ENCODE peak calls at places on chromosomes 5 and 9, in six cellular contexts. One of them, this sample, is unnamed.

GRCh38 chr9:26975728-26976707 is 19.8 kb downstream of the IFT74 start:
- DNase-seq in adrenal gland: peak; percentile 25
- DNase-seq in stomach: peak; percentile 38
- DNase-seq in esophagus squamous epithelium: no peak
- DNase-seq in CD8-positive, alpha-beta memory T cell: no peak
- DNase-seq in breast epithelium: no peak
- DNase-seq in this sample: no peak

GRCh38 chr5:120615967-120616645 is 152.0 kb downstream of the PRR16 start:
- DNase-seq in esophagus squamous epithelium: no peak
- DNase-seq in breast epithelium: no peak
- DNase-seq in adrenal gland: no peak
- DNase-seq in stomach: no peak
- DNase-seq in CD8-positive, alpha-beta memory T cell: no peak
- DNase-seq in this sample: no peak

GRCh38 chr5:112995764-112996618 is 19.4 kb downstream of the DCP2 start:
- DNase-seq in stomach: peak; percentile 75
- DNase-seq in CD8-positive, alpha-beta memory T cell: peak; percentile 61
- DNase-seq in breast epithelium: peak; percentile 66
- DNase-seq in adrenal gland: peak; percentile 65
- DNase-seq in esophagus squamous epithelium: no peak
- DNase-seq in this sample: no peak

GRCh38 chr9:121322037-121322736 is 47.9 kb downstream of the STOM start:
- DNase-seq in breast epithelium: no peak
- DNase-seq in adrenal gland: no peak
- DNase-seq in stomach: no peak
- DNase-seq in esophagus squamous epithelium: no peak
- DNase-seq in CD8-positive, alpha-beta memory T cell: no peak
- DNase-seq in this sample: no peak

GRCh38 chr5:175470756-175471155 is 7.6 kb upstream of the SFXN1 start:
- DNase-seq in CD8-positive, alpha-beta memory T cell: no peak
- DNase-seq in esophagus squamous epithelium: no peak
- DNase-seq in breast epithelium: no peak
- DNase-seq in stomach: no peak
- DNase-seq in adrenal gland: no peak
- DNase-seq in this sample: no peak

GRCh38 chr5:143108498-143109128 is 294.9 kb downstream of the NR3C1 start:
- DNase-seq in breast epithelium: peak; percentile 56
- DNase-seq in CD8-positive, alpha-beta memory T cell: no peak
- DNase-seq in stomach: peak; percentile 83
- DNase-seq in esophagus squamous epithelium: no peak
- DNase-seq in adrenal gland: peak; percentile 22
- DNase-seq in this sample: peak; percentile 47

GRCh38 chr9:131017067-131017466 is 8.1 kb downstream of the LAMC3 start:
- DNase-seq in breast epithelium: no peak
- DNase-seq in esophagus squamous epithelium: no peak
- DNase-seq in stomach: no peak
- DNase-seq in adrenal gland: no peak
- DNase-seq in CD8-positive, alpha-beta memory T cell: no peak
- DNase-seq in this sample: peak; percentile 73

GRCh38 chr5:139752506-139753350 is 42.9 kb upstream of the PSD2 start:
- DNase-seq in stomach: no peak
- DNase-seq in CD8-positive, alpha-beta memory T cell: no peak
- DNase-seq in adrenal gland: no peak
- DNase-seq in breast epithelium: no peak
- DNase-seq in esophagus squamous epithelium: no peak
- DNase-seq in this sample: no peak

GRCh38 chr5:54412913-54413312 is 42.6 kb upstream of the HSPB3 start:
- DNase-seq in breast epithelium: no peak
- DNase-seq in stomach: no peak
- DNase-seq in adrenal gland: no peak
- DNase-seq in CD8-positive, alpha-beta memory T cell: no peak
- DNase-seq in esophagus squamous epithelium: no peak
- DNase-seq in this sample: no peak

GRCh38 chr9:123611228-123611627 is 255.2 kb downstream of the CRB2 start:
- DNase-seq in esophagus squamous epithelium: no peak
- DNase-seq in stomach: no peak
- DNase-seq in adrenal gland: no peak
- DNase-seq in CD8-positive, alpha-beta memory T cell: no peak
- DNase-seq in breast epithelium: no peak
- DNase-seq in this sample: no peak

GRCh38 chr5:57676228-57677098 is 193.9 kb upstream of the ACTBL2 start:
- DNase-seq in stomach: no peak
- DNase-seq in adrenal gland: no peak
- DNase-seq in breast epithelium: no peak
- DNase-seq in CD8-positive, alpha-beta memory T cell: no peak
- DNase-seq in esophagus squamous epithelium: no peak
- DNase-seq in this sample: no peak

GRCh38 chr5:167485395-167485794 is 806.0 kb upstream of the WWC1 start:
- DNase-seq in adrenal gland: no peak
- DNase-seq in CD8-positive, alpha-beta memory T cell: no peak
- DNase-seq in esophagus squamous epithelium: no peak
- DNase-seq in stomach: no peak
- DNase-seq in breast epithelium: no peak
- DNase-seq in this sample: no peak

GRCh38 chr5:43314724-43315123 is 1.5 kb upstream of the HMGCS1 start:
- DNase-seq in esophagus squamous epithelium: no peak
- DNase-seq in adrenal gland: no peak
- DNase-seq in CD8-positive, alpha-beta memory T cell: no peak
- DNase-seq in breast epithelium: no peak
- DNase-seq in stomach: no peak
- DNase-seq in this sample: no peak

GRCh38 chr5:159017787-159018186 is 81.9 kb downstream of the EBF1 start:
- DNase-seq in CD8-positive, alpha-beta memory T cell: no peak
- DNase-seq in adrenal gland: peak; percentile 71
- DNase-seq in esophagus squamous epithelium: no peak
- DNase-seq in breast epithelium: no peak
- DNase-seq in stomach: no peak
- DNase-seq in this sample: peak; percentile 72

GRCh38 chr5:143094087-143094511 is 309.4 kb downstream of the NR3C1 start:
- DNase-seq in breast epithelium: no peak
- DNase-seq in esophagus squamous epithelium: no peak
- DNase-seq in stomach: no peak
- DNase-seq in adrenal gland: no peak
- DNase-seq in CD8-positive, alpha-beta memory T cell: no peak
- DNase-seq in this sample: no peak

GRCh38 chr5:10724799-10725507 is 36.1 kb downstream of the DAP start:
- DNase-seq in esophagus squamous epithelium: no peak
- DNase-seq in CD8-positive, alpha-beta memory T cell: no peak
- DNase-seq in stomach: peak; percentile 63
- DNase-seq in breast epithelium: no peak
- DNase-seq in adrenal gland: peak; percentile 68
- DNase-seq in this sample: peak; percentile 65

GRCh38 chr9:111030492-111030891 is 7.8 kb downstream of the LPAR1 start:
- DNase-seq in adrenal gland: no peak
- DNase-seq in CD8-positive, alpha-beta memory T cell: no peak
- DNase-seq in stomach: no peak
- DNase-seq in esophagus squamous epithelium: no peak
- DNase-seq in breast epithelium: no peak
- DNase-seq in this sample: no peak

GRCh38 chr5:114185274-114185673 is 176.6 kb upstream of the KCNN2 start:
- DNase-seq in CD8-positive, alpha-beta memory T cell: no peak
- DNase-seq in breast epithelium: no peak
- DNase-seq in esophagus squamous epithelium: no peak
- DNase-seq in adrenal gland: no peak
- DNase-seq in stomach: no peak
- DNase-seq in this sample: no peak

GRCh38 chr5:147396070-147396469 is 113.8 kb downstream of the DPYSL3 start:
- DNase-seq in breast epithelium: no peak
- DNase-seq in stomach: no peak
- DNase-seq in esophagus squamous epithelium: no peak
- DNase-seq in adrenal gland: no peak
- DNase-seq in CD8-positive, alpha-beta memory T cell: no peak
- DNase-seq in this sample: peak; percentile 50

GRCh38 chr9:98009437-98009836 is 26.3 kb downstream of the ANP32B start:
- DNase-seq in CD8-positive, alpha-beta memory T cell: no peak
- DNase-seq in adrenal gland: no peak
- DNase-seq in stomach: no peak
- DNase-seq in breast epithelium: no peak
- DNase-seq in esophagus squamous epithelium: no peak
- DNase-seq in this sample: no peak

GRCh38 chr9:111676116-111676515 is 14.7 kb downstream of the GNG10 start:
- DNase-seq in esophagus squamous epithelium: no peak
- DNase-seq in adrenal gland: no peak
- DNase-seq in CD8-positive, alpha-beta memory T cell: no peak
- DNase-seq in stomach: no peak
- DNase-seq in breast epithelium: no peak
- DNase-seq in this sample: no peak

GRCh38 chr5:68431181-68431580 is 215.6 kb downstream of the PIK3R1 start:
- DNase-seq in esophagus squamous epithelium: no peak
- DNase-seq in stomach: no peak
- DNase-seq in breast epithelium: no peak
- DNase-seq in CD8-positive, alpha-beta memory T cell: no peak
- DNase-seq in adrenal gland: no peak
- DNase-seq in this sample: no peak

GRCh38 chr9:133886563-133887501 is 105.3 kb downstream of the VAV2 start:
- DNase-seq in adrenal gland: no peak
- DNase-seq in CD8-positive, alpha-beta memory T cell: no peak
- DNase-seq in stomach: no peak
- DNase-seq in esophagus squamous epithelium: no peak
- DNase-seq in breast epithelium: no peak
- DNase-seq in this sample: no peak

GRCh38 chr9:100324594-100325200 is 28.0 kb downstream of the TEX10 start:
- DNase-seq in adrenal gland: no peak
- DNase-seq in stomach: no peak
- DNase-seq in CD8-positive, alpha-beta memory T cell: peak; percentile 17
- DNase-seq in breast epithelium: no peak
- DNase-seq in esophagus squamous epithelium: no peak
- DNase-seq in this sample: no peak

GRCh38 chr5:91219141-91219802 is 163.8 kb downstream of the ARRDC3 start:
- DNase-seq in CD8-positive, alpha-beta memory T cell: no peak
- DNase-seq in breast epithelium: no peak
- DNase-seq in stomach: peak; percentile 48
- DNase-seq in esophagus squamous epithelium: no peak
- DNase-seq in adrenal gland: peak; percentile 26
- DNase-seq in this sample: peak; percentile 46

GRCh38 chr9:29241320-29241719 is 1668.0 kb upstream of the C9orf72 start:
- DNase-seq in breast epithelium: no peak
- DNase-seq in stomach: no peak
- DNase-seq in adrenal gland: no peak
- DNase-seq in esophagus squamous epithelium: no peak
- DNase-seq in CD8-positive, alpha-beta memory T cell: no peak
- DNase-seq in this sample: no peak

GRCh38 chr9:131482343-131483006 is 20.2 kb upstream of the POMT1 start:
- DNase-seq in CD8-positive, alpha-beta memory T cell: no peak
- DNase-seq in stomach: no peak
- DNase-seq in adrenal gland: no peak
- DNase-seq in breast epithelium: no peak
- DNase-seq in esophagus squamous epithelium: no peak
- DNase-seq in this sample: peak; percentile 68

GRCh38 chr9:129996161-129996849 is 46.7 kb downstream of the FNBP1 start:
- DNase-seq in esophagus squamous epithelium: no peak
- DNase-seq in CD8-positive, alpha-beta memory T cell: no peak
- DNase-seq in breast epithelium: no peak
- DNase-seq in stomach: no peak
- DNase-seq in adrenal gland: no peak
- DNase-seq in this sample: no peak

GRCh38 chr9:122949696-122950095 is 8.9 kb downstream of the RABGAP1 start:
- DNase-seq in stomach: no peak
- DNase-seq in adrenal gland: no peak
- DNase-seq in esophagus squamous epithelium: no peak
- DNase-seq in CD8-positive, alpha-beta memory T cell: no peak
- DNase-seq in breast epithelium: no peak
- DNase-seq in this sample: no peak

DNA sequence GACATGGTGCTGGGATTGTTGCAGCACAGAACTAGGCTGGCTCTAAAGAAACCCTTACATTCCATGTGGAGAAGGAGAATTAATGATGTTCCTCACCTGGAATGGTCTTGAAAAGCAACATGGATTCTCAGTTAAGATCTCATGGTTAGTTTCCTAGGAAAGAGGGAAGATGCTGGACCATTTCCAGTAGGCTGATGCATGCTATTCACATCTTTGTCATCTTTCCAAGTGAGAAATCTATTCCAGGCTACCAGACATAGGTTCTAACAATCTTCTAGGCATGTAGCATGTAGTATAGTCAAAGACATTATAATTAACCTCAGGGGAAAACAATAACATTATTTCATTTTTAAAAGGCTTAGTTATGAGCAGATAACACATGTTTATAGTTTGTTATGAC is 44.3 kb downstream of the TMEM252 start:
- DNase-seq in adrenal gland: no peak
- DNase-seq in breast epithelium: no peak
- DNase-seq in esophagus squamous epithelium: no peak
- DNase-seq in stomach: no peak
- DNase-seq in CD8-positive, alpha-beta memory T cell: no peak
- DNase-seq in this sample: no peak
- H3K4me1 ChIP-seq in adrenal gland: peaks cover 35% of the 10 kb centered on the region
- H3K4me1 ChIP-seq in breast epithelium: no peaks in the 10 kb centered on the region
- H3K4me1 ChIP-seq in esophagus squamous epithelium: peaks cover 9% of the 10 kb centered on the region
- H3K4me1 ChIP-seq in stomach: peaks cover 37% of the 10 kb centered on the region
- H3K4me1 ChIP-seq in CD8-positive, alpha-beta memory T cell: no peaks in the 10 kb centered on the region
- H3K4me1 ChIP-seq in this sample: no peaks in the 10 kb centered on the region

GRCh38 chr9:114109106-114109505 is 10.0 kb upstream of the KIF12 start:
- DNase-seq in CD8-positive, alpha-beta memory T cell: no peak
- DNase-seq in adrenal gland: no peak
- DNase-seq in esophagus squamous epithelium: no peak
- DNase-seq in breast epithelium: no peak
- DNase-seq in stomach: no peak
- DNase-seq in this sample: no peak
- H3K4me1 ChIP-seq in CD8-positive, alpha-beta memory T cell: no peaks in the 10 kb centered on the region
- H3K4me1 ChIP-seq in adrenal gland: no peaks in the 10 kb centered on the region
- H3K4me1 ChIP-seq in esophagus squamous epithelium: peaks cover 6% of the 10 kb centered on the region
- H3K4me1 ChIP-seq in breast epithelium: peaks cover 5% of the 10 kb centered on the region
- H3K4me1 ChIP-seq in stomach: peaks cover 13% of the 10 kb centered on the region
- H3K4me1 ChIP-seq in this sample: peaks cover 2% of the 10 kb centered on the region

GRCh38 chr9:21504894-21505293 is 22.8 kb upstream of the IFNE start:
- DNase-seq in breast epithelium: no peak
- DNase-seq in adrenal gland: no peak
- DNase-seq in esophagus squamous epithelium: no peak
- DNase-seq in stomach: no peak
- DNase-seq in CD8-positive, alpha-beta memory T cell: peak; percentile 46
- DNase-seq in this sample: no peak

GRCh38 chr9:21505425-21506179 is 23.5 kb upstream of the IFNE start:
- DNase-seq in esophagus squamous epithelium: no peak
- DNase-seq in adrenal gland: no peak
- DNase-seq in CD8-positive, alpha-beta memory T cell: no peak
- DNase-seq in stomach: no peak
- DNase-seq in breast epithelium: no peak
- DNase-seq in this sample: no peak

GRCh38 chr9:21510806-21511205 is 28.7 kb upstream of the IFNE start:
- DNase-seq in stomach: no peak
- DNase-seq in adrenal gland: no peak
- DNase-seq in esophagus squamous epithelium: no peak
- DNase-seq in breast epithelium: no peak
- DNase-seq in CD8-positive, alpha-beta memory T cell: no peak
- DNase-seq in this sample: no peak

GRCh38 chr9:21504113-21504512 is 22.0 kb upstream of the IFNE start:
- DNase-seq in breast epithelium: no peak
- DNase-seq in esophagus squamous epithelium: no peak
- DNase-seq in adrenal gland: no peak
- DNase-seq in CD8-positive, alpha-beta memory T cell: peak; percentile 19
- DNase-seq in stomach: no peak
- DNase-seq in this sample: no peak

GRCh38 chr9:21506910-21507795 is 25.0 kb upstream of the IFNE start:
- DNase-seq in stomach: no peak
- DNase-seq in breast epithelium: no peak
- DNase-seq in adrenal gland: no peak
- DNase-seq in esophagus squamous epithelium: no peak
- DNase-seq in CD8-positive, alpha-beta memory T cell: no peak
- DNase-seq in this sample: no peak
- H3K4me1 ChIP-seq in stomach: peaks cover 28% of the 10 kb centered on the region
- H3K4me1 ChIP-seq in breast epithelium: no peaks in the 10 kb centered on the region
- H3K4me1 ChIP-seq in adrenal gland: no peaks in the 10 kb centered on the region
- H3K4me1 ChIP-seq in esophagus squamous epithelium: no peaks in the 10 kb centered on the region
- H3K4me1 ChIP-seq in CD8-positive, alpha-beta memory T cell: peaks cover 39% of the 10 kb centered on the region
- H3K4me1 ChIP-seq in this sample: no peaks in the 10 kb centered on the region

GRCh38 chr9:93466416-93467061 is 13.2 kb upstream of the FAM120AOS start:
- DNase-seq in esophagus squamous epithelium: no peak
- DNase-seq in stomach: no peak
- DNase-seq in adrenal gland: no peak
- DNase-seq in CD8-positive, alpha-beta memory T cell: no peak
- DNase-seq in breast epithelium: no peak
- DNase-seq in this sample: no peak
- H3K4me1 ChIP-seq in esophagus squamous epithelium: peaks cover 32% of the 10 kb centered on the region
- H3K4me1 ChIP-seq in stomach: peaks cover 98% of the 10 kb centered on the region
- H3K4me1 ChIP-seq in adrenal gland: peaks cover 69% of the 10 kb centered on the region
- H3K4me1 ChIP-seq in CD8-positive, alpha-beta memory T cell: peaks cover 76% of the 10 kb centered on the region
- H3K4me1 ChIP-seq in breast epithelium: peaks cover 26% of the 10 kb centered on the region
- H3K4me1 ChIP-seq in this sample: peaks cover 93% of the 10 kb centered on the region

This sample was measured in left lung.